ENCODE peak calls at places on chromosomes 7 and 10, in five cellular contexts. Y is GM23248, N is endothelial cell of umbilical vein, I is colonic mucosa, R is astrocyte. H is an unnamed sample.

GRCh38 chr10:86090807-86091206 is 275.8 kb downstream of the GRID1 start:
- DNase-seq in Y (no peak), N (no peak), I (no peak), R (no peak), H (no peak)

GRCh38 chr7:157577796-157578339 is 241.1 kb downstream of the DNAJB6 start:
- DNase-seq in Y (no peak), N (no peak), I (no peak), R (no peak), H (no peak)

GRCh38 chr7:149770728-149771127 is 2.7 kb downstream of the ZNF467 start:
- DNase-seq in Y (no peak), N (no peak), I (no peak), R (no peak), H (no peak)

GRCh38 chr7:129494041-129494440 is 8.3 kb upstream of the SMKR1 start:
- DNase-seq in Y (peak; percentile 93), N (no peak), I (no peak), R (peak; percentile 86), H (peak; percentile 87)

GRCh38 chr10:79246606-79247275 is 100.5 kb upstream of the PPIF start:
- DNase-seq in Y (peak; percentile 74), N (peak; percentile 59), I (peak; percentile 47), R (no peak), H (peak; percentile 47)

GRCh38 chr7:141511370-141512335 is 39.6 kb upstream of the AGK start:
- DNase-seq in Y (peak; percentile 20), N (no peak), I (peak; percentile 20), R (no peak), H (no peak)

GRCh38 chr7:29900745-29901144 is 88.9 kb downstream of the SCRN1 start:
- DNase-seq in Y (no peak), N (no peak), I (no peak), R (no peak), H (no peak)

GRCh38 chr7:152341039-152341913 is 94.5 kb downstream of the KMT2C start:
- DNase-seq in Y (peak; percentile 81), N (peak; percentile 65), I (peak; percentile 22), R (peak; percentile 52), H (peak; percentile 64)

GRCh38 chr7:45171946-45172345 is 14.4 kb downstream of the RAMP3 start:
- DNase-seq in Y (no peak), N (no peak), I (no peak), R (no peak), H (no peak)

GRCh38 chr10:14399641-14400040 is 68.9 kb upstream of the FRMD4A start:
- DNase-seq in Y (no peak), N (no peak), I (no peak), R (no peak), H (no peak)

GRCh38 chr7:33933611-33934281 is 28.4 kb downstream of the BMPER start:
- DNase-seq in Y (peak; percentile 98), N (no peak), I (no peak), R (peak; percentile 80), H (peak; percentile 88)

GRCh38 chr10:80860719-80861118 is 323.0 kb downstream of the SH2D4B start:
- DNase-seq in Y (no peak), N (no peak), I (no peak), R (no peak), H (no peak)
- H3K9ac ChIP-seq in Y (no peak overlapping the region), N (no peak overlapping the region), I (no peak overlapping the region), R (no peak overlapping the region), H (no peak overlapping the region)

GRCh38 chr7:79291498-79291865 is 162.0 kb downstream of the MAGI2 start:
- DNase-seq in Y (no peak), N (no peak), I (no peak), R (no peak), H (no peak)

GRCh38 chr7:79292834-79293233 is 160.6 kb downstream of the MAGI2 start:
- DNase-seq in Y (no peak), N (no peak), I (no peak), R (no peak), H (no peak)

GRCh38 chr7:79290398-79290797 is 163.1 kb downstream of the MAGI2 start:
- DNase-seq in Y (no peak), N (no peak), I (no peak), R (no peak), H (no peak)

GRCh38 chr7:79293655-79294142 is 159.8 kb downstream of the MAGI2 start:
- DNase-seq in Y (no peak), N (no peak), I (peak; percentile 42), R (peak; percentile 65), H (peak; percentile 80)

GRCh38 chr7:79290841-79291497 is 162.5 kb downstream of the MAGI2 start:
- DNase-seq in Y (peak; percentile 78), N (peak; percentile 32), I (no peak), R (peak; percentile 49), H (peak; percentile 41)
- H3K9ac ChIP-seq in Y (no peak overlapping the region), N (no peak overlapping the region), I (no peak overlapping the region), R (no peak overlapping the region), H (no peak overlapping the region)

GRCh38 chr10:19634163-19634562 is 182.1 kb upstream of the PLXDC2 start:
- DNase-seq in Y (no peak), N (no peak), I (no peak), R (no peak), H (no peak)

GRCh38 chr10:19628767-19629443 is 187.3 kb upstream of the PLXDC2 start:
- DNase-seq in Y (peak; percentile 56), N (no peak), I (no peak), R (peak; percentile 12), H (peak; percentile 25)

GRCh38 chr10:19629559-19629958 is 186.7 kb upstream of the PLXDC2 start:
- DNase-seq in Y (peak; percentile 66), N (no peak), I (peak; percentile 31), R (peak; percentile 37), H (peak; percentile 82)
- H3K9ac ChIP-seq in Y (peak overlapping the region; percentile 25), N (no peak overlapping the region), I (no peak overlapping the region), R (no peak overlapping the region), H (no peak overlapping the region)

GRCh38 chr10:5606864-5607263 is 59.5 kb downstream of the ASB13 start:
- DNase-seq in Y (no peak), N (no peak), I (no peak), R (no peak), H (no peak)
- H3K9ac ChIP-seq in Y (no peak overlapping the region), N (no peak overlapping the region), I (no peak overlapping the region), R (no peak overlapping the region), H (no peak overlapping the region)

GRCh38 chr10:103713676-103714075 is 141.7 kb downstream of the SH3PXD2A start:
- DNase-seq in Y (no peak), N (no peak), I (no peak), R (no peak), H (no peak)
- H3K9ac ChIP-seq in Y (no peak overlapping the region), N (no peak overlapping the region), I (no peak overlapping the region), R (no peak overlapping the region), H (no peak overlapping the region)

DNA sequence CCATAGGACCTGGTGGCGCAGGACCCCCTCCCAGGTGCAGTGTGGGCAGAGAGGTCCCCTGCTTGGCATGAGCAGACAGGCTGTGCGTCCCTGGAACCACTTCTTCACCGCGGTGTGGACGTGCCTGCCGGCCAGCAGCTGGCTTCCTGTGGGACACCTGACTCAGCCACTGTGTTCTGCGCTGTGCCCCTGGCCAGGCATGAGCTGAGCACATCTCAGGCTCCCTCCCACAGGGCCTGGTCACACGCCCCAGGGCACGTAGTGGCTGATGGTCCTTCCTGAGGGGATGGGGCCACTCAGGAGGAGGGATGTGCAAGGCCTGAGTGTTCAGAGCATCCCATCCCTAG is 3.5 kb upstream of the DEPP1 start:
- DNase-seq in Y (no peak), N (peak; percentile 95), I (no peak), R (peak; percentile 38), H (no peak)
- H3K9ac ChIP-seq in Y (peak overlapping the region; percentile 65), N (peak overlapping the region; percentile 69), I (no peak overlapping the region), R (peak overlapping the region; percentile 61), H (no peak overlapping the region)

GRCh38 chr10:132528064-132528800 is 9.4 kb upstream of the INPP5A start:
- DNase-seq in Y (no peak), N (no peak), I (no peak), R (no peak), H (peak; percentile 87)
- H3K9ac ChIP-seq in Y (no peak overlapping the region), N (no peak overlapping the region), I (no peak overlapping the region), R (no peak overlapping the region), H (no peak overlapping the region)